ENCODE peak calls at places on chromosomes 12 and 14, in five cellular contexts. H is K562, Q is HepG2, T is H1, M is IMR-90. R is an unnamed sample.

GRCh38 chr12:114339626-114340025 is 66.3 kb downstream of the TBX5 start:
- DNase-seq in Q (no peak), M (peak; percentile 90), H (no peak), T (no peak), R (no peak)

GRCh38 chr12:41967668-41968649 is 176.7 kb downstream of the GXYLT1 start:
- DNase-seq in M (no peak), H (no peak), Q (no peak), T (peak; percentile 58), R (no peak)

GRCh38 chr12:49288412-49288853 is 6.5 kb upstream of the PRPH start:
- DNase-seq in M (peak; percentile 55), Q (peak; percentile 34), H (peak; percentile 77), T (no peak), R (peak; percentile 70)

GRCh38 chr14:55073856-55074255 is 22.4 kb downstream of the MAPK1IP1L start:
- DNase-seq in M (peak; percentile 81), H (no peak), Q (no peak), T (no peak), R (no peak)

GRCh38 chr14:103923863-103924262 is 4.4 kb upstream of the TDRD9 start:
- DNase-seq in T (no peak), H (no peak), M (no peak), Q (no peak), R (no peak)

GRCh38 chr14:75648066-75648838 is 12.4 kb downstream of the ERG28 start:
- DNase-seq in M (peak; percentile 99), T (no peak), Q (peak; percentile 98), H (no peak), R (peak; percentile 64)

GRCh38 chr14:37650356-37651037 is 55.1 kb downstream of the TTC6 start:
- DNase-seq in T (no peak), M (peak; percentile 19), H (no peak), Q (peak; percentile 82), R (no peak)

GRCh38 chr12:130952545-130952954 is 1.2 kb upstream of the ADGRD1 start:
- DNase-seq in T (no peak), H (no peak), M (no peak), Q (no peak), R (no peak)

GRCh38 chr14:81303258-81303935 is 82.6 kb upstream of the GTF2A1 start:
- DNase-seq in Q (peak; percentile 98), H (peak; percentile 55), T (no peak), M (no peak), R (peak; percentile 48)

GRCh38 chr14:53247596-53248370 is 94.7 kb upstream of the DDHD1 start:
- DNase-seq in H (no peak), M (no peak), T (no peak), Q (no peak), R (no peak)

GRCh38 chr12:116333402-116333801 is 55.9 kb upstream of the MED13L start:
- DNase-seq in M (no peak), Q (no peak), H (no peak), T (no peak), R (no peak)

GRCh38 chr14:54459106-54459505 is 17.9 kb upstream of the CNIH1 start:
- DNase-seq in Q (no peak), H (no peak), T (no peak), M (no peak), R (no peak)

GRCh38 chr12:58774008-58774407 is 146.3 kb downstream of the LRIG3 start:
- DNase-seq in T (no peak), M (no peak), H (no peak), Q (no peak), R (no peak)

GRCh38 chr14:103422981-103423600 is 37.9 kb downstream of the MARK3 start:
- DNase-seq in H (no peak), M (peak; percentile 77), Q (no peak), T (no peak), R (no peak)

GRCh38 chr12:94831081-94831747 is 172.3 kb downstream of the NDUFA12 start:
- DNase-seq in T (no peak), M (no peak), H (no peak), Q (no peak), R (no peak)

GRCh38 chr14:69475194-69475818 is 9.2 kb upstream of the PLEKHD1 start:
- DNase-seq in M (peak; percentile 7), T (no peak), H (no peak), Q (peak; percentile 19), R (peak; percentile 35)

GRCh38 chr14:68749487-68750475 is 43.1 kb downstream of the ZFP36L1 start:
- DNase-seq in H (peak; percentile 25), Q (no peak), M (peak; percentile 41), T (no peak), R (no peak)

GRCh38 chr14:102125546-102125945 is 14.2 kb upstream of the WDR20 start:
- DNase-seq in T (no peak), H (no peak), M (no peak), Q (no peak), R (peak; percentile 32)

GRCh38 chr12:122182887-122183587 is at the start of gene LRRC43:
- DNase-seq in M (no peak), Q (no peak), H (no peak), T (no peak), R (no peak)

GRCh38 chr12:111442301-111443045 is 36.8 kb downstream of the SH2B3 start:
- DNase-seq in T (no peak), Q (no peak), M (no peak), H (no peak), R (no peak)

GRCh38 chr12:55725556-55725955 is 3.3 kb downstream of the CD63 start:
- DNase-seq in Q (no peak), M (no peak), T (no peak), H (no peak), R (no peak)

GRCh38 chr14:101474563-101475467 is 86.5 kb upstream of the DIO3 start:
- DNase-seq in H (no peak), Q (no peak), M (no peak), T (no peak), R (no peak)

GRCh38 chr14:96805906-96806305 is 8.7 kb downstream of the VRK1 start:
- DNase-seq in Q (no peak), H (no peak), M (no peak), T (no peak), R (no peak)

GRCh38 chr14:71539660-71540285 is 392.5 kb upstream of the RGS6 start:
- DNase-seq in Q (no peak), H (no peak), M (no peak), T (no peak), R (no peak)

GRCh38 chr12:65895759-65896656 is 71.7 kb downstream of the HMGA2 start:
- DNase-seq in T (no peak), H (no peak), Q (peak; percentile 97), M (no peak), R (peak; percentile 57)

GRCh38 chr12:89775336-89776005 is 66.8 kb upstream of the ATP2B1 start:
- DNase-seq in M (peak; percentile 71), T (no peak), H (no peak), Q (no peak), R (peak; percentile 56)

GRCh38 chr12:59115526-59115925 is 195.2 kb upstream of the LRIG3 start:
- DNase-seq in T (no peak), H (no peak), Q (no peak), M (peak; percentile 52), R (no peak)

GRCh38 chr14:54640480-54640879 is 73.6 kb downstream of the SAMD4A start:
- DNase-seq in H (no peak), T (no peak), M (no peak), Q (no peak), R (no peak)

GRCh38 chr12:31324116-31324844 is 1.7 kb downstream of the SINHCAF start:
- DNase-seq in M (peak; percentile 73), T (no peak), Q (peak; percentile 78), H (peak; percentile 51), R (peak; percentile 85)

GRCh38 chr14:58353516-58354299 is 42.0 kb upstream of the TOMM20L start:
- DNase-seq in Q (no peak), T (no peak), M (no peak), H (no peak), R (no peak)
- TF ChIP-seq USF2 in Q (no peak), T (no peak), M (no peak), H (no peak), R (no peak)

GRCh38 chr12:124565656-124566180 is 1.7 kb downstream of the NCOR2 start:
- DNase-seq in Q (peak; percentile 13), T (no peak), M (no peak), H (peak; percentile 50), R (no peak)

GRCh38 chr12:124567673-124568373 is 411 bp upstream of the NCOR2 start:
- DNase-seq in H (peak; percentile 95), Q (peak; percentile 19), T (no peak), M (peak; percentile 94), R (peak; percentile 84)

GRCh38 chr12:124568431-124569374 is 1.3 kb upstream of the NCOR2 start:
- DNase-seq in H (peak; percentile 44), Q (no peak), T (peak; percentile 63), M (peak; percentile 94), R (peak; percentile 79)

GRCh38 chr12:124566181-124567034 is 1.0 kb downstream of the NCOR2 start:
- DNase-seq in M (peak; percentile 66), H (peak; percentile 86), Q (peak; percentile 67), T (no peak), R (peak; percentile 81)

DNA sequence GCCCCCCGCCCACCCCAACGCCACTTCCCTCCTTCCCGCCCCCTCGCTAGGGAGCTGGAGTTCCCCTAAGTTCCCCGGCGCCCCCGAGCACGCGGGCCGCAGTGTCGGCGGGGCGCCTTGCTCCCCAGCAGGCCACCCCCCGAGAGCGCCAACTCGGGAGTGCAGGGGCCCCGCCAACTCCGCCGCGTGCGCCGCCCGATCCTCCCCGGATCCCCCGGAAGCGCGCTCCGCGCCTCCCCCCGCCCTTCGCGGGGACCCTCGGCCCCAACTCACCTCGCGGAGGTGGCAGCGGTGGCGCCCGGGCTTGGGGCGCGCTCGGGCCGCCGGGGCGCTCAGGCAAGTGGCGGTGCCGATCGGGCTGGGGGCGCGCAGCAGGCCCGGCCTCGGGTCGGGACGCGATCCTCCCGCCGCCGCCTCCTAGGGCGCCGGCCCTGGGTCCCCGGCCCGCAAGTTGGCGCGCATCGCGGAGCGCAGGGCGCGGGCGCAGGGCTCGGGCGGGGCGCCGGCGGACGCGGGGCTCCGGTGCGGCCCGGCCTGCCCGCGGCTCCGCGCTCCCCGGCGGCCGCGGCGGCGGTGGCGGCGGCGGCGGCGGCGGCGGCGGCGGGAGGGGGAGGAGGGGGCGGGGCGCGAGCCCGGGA is at the start of gene NCOR2:
- DNase-seq in M (no peak), Q (no peak), H (peak; percentile 85), T (no peak), R (no peak)
- TF ChIP-seq MAFK in M (no peak), Q (no peak), H (no peak), T (no peak), R (no peak)

DNA sequence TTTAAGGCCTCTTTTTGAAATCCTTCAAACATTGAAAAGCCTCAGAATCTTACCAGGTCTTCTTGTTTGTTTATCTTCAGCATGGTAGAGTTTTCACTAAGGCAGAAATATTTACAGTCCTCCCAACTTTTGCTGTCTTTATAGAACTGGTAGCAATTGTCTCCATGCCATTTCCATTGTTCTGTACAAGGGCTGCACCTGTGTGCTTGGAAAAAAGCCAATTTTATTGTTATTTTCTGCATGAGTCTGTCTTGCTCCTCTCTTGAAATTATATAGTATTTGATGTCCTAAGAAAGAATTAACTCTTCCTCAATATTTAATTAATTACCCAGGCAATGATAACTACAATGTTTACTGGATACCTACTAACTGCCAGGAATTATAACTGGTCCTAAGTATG is 23.3 kb downstream of the CLEC1A start:
- DNase-seq in H (no peak), T (no peak), Q (no peak), M (no peak), R (no peak)
- TF ChIP-seq USF2 in H (no peak), T (no peak), Q (no peak), M (no peak), R (no peak)

GRCh38 chr12:102765736-102766135 is 151.3 kb downstream of the PAH start:
- DNase-seq in M (no peak), Q (no peak), H (no peak), T (no peak), R (no peak)
- TF ChIP-seq MAFK in M (no peak), Q (no peak), H (no peak), T (no peak), R (no peak)

GRCh38 chr14:73709904-73710469 is 4.2 kb downstream of the PNMA1 start:
- DNase-seq in H (no peak), T (no peak), Q (no peak), M (no peak), R (no peak)
- TF ChIP-seq USF2 in H (no peak), T (no peak), Q (no peak), M (no peak), R (no peak)

R was measured in A549.